ENCODE peak calls at places on chromosome 5, in six cellular contexts. A is HepG2, Z is sigmoid colon, G is stomach, O is breast epithelium, U is prostate gland. L is an unnamed sample.

GRCh38 chr5:177552839-177553455 is 1.4 kb downstream of the FAM193B start:
- DNase-seq in A (peak; percentile 29), Z (no peak), G (no peak), O (no peak), U (no peak), L (peak; percentile 79)

GRCh38 chr5:38433160-38433861 is 123.1 kb downstream of the LIFR start:
- DNase-seq in A (no peak), Z (peak; percentile 74), G (no peak), O (no peak), U (no peak), L (no peak)

GRCh38 chr5:32445831-32446614 is 1.5 kb upstream of the ZFR start:
- DNase-seq in A (no peak), Z (no peak), G (no peak), O (no peak), U (no peak), L (no peak)

GRCh38 chr5:128271859-128272446 is 188.4 kb downstream of the SLC12A2 start:
- DNase-seq in A (no peak), Z (no peak), G (no peak), O (no peak), U (no peak), L (no peak)

GRCh38 chr5:84274585-84275468 is 109.9 kb downstream of the EDIL3 start:
- DNase-seq in A (peak; percentile 9), Z (no peak), G (peak; percentile 26), O (no peak), U (no peak), L (no peak)

GRCh38 chr5:71013575-71013974 is 11.6 kb downstream of the NAIP start:
- DNase-seq in A (no peak), Z (no peak), G (no peak), O (no peak), U (no peak), L (no peak)

GRCh38 chr5:66494437-66494836 is 101.8 kb upstream of the MAST4 start:
- DNase-seq in A (no peak), Z (no peak), G (no peak), O (no peak), U (no peak), L (no peak)

GRCh38 chr5:129945031-129945430 is 40.8 kb downstream of the CHSY3 start:
- DNase-seq in A (no peak), Z (no peak), G (no peak), O (no peak), U (no peak), L (no peak)

GRCh38 chr5:147175516-147176097 is 59.2 kb upstream of the STK32A start:
- DNase-seq in A (peak; percentile 86), Z (no peak), G (no peak), O (no peak), U (no peak), L (no peak)

GRCh38 chr5:34459908-34460307 is 196.2 kb upstream of the RAI14 start:
- DNase-seq in A (no peak), Z (no peak), G (no peak), O (no peak), U (no peak), L (no peak)

GRCh38 chr5:137703565-137703964 is 32.3 kb downstream of the KLHL3 start:
- DNase-seq in A (no peak), Z (no peak), G (no peak), O (no peak), U (no peak), L (no peak)

GRCh38 chr5:40700116-40700822 is 20.6 kb downstream of the PTGER4 start:
- DNase-seq in A (no peak), Z (no peak), G (no peak), O (no peak), U (no peak), L (no peak)

GRCh38 chr5:77358566-77359205 is 133.4 kb downstream of the WDR41 start:
- DNase-seq in A (no peak), Z (no peak), G (no peak), O (no peak), U (no peak), L (no peak)

GRCh38 chr5:1519631-1520141 is 4.1 kb downstream of the LPCAT1 start:
- DNase-seq in A (no peak), Z (peak; percentile 52), G (no peak), O (peak; percentile 22), U (no peak), L (peak; percentile 77)

GRCh38 chr5:1131191-1131621 is 19.3 kb upstream of the SLC12A7 start:
- DNase-seq in A (no peak), Z (no peak), G (peak; percentile 61), O (no peak), U (no peak), L (no peak)

GRCh38 chr5:159459951-159460538 is 129.8 kb upstream of the IL12B start:
- DNase-seq in A (no peak), Z (no peak), G (no peak), O (no peak), U (no peak), L (no peak)

GRCh38 chr5:121189569-121190305 is 661.9 kb upstream of the FTMT start:
- DNase-seq in A (no peak), Z (no peak), G (no peak), O (no peak), U (no peak), L (no peak)

GRCh38 chr5:126446498-126447224 is 23.5 kb downstream of the GRAMD2B start:
- DNase-seq in A (no peak), Z (peak; percentile 21), G (no peak), O (no peak), U (no peak), L (no peak)

GRCh38 chr5:102758576-102758975 is 3.5 kb downstream of the PAM start:
- DNase-seq in A (no peak), Z (no peak), G (no peak), O (no peak), U (no peak), L (no peak)

GRCh38 chr5:105392710-105393149 is 1830.1 kb upstream of the NUDT12 start:
- DNase-seq in A (peak; percentile 70), Z (no peak), G (no peak), O (no peak), U (no peak), L (no peak)

GRCh38 chr5:38845555-38846378 is at the start of gene OSMR:
- DNase-seq in A (peak; percentile 84), Z (peak; percentile 98), G (peak; percentile 79), O (peak; percentile 89), U (peak; percentile 93), L (peak; percentile 90)

GRCh38 chr5:134590992-134591659 is 41.5 kb downstream of the SAR1B start:
- DNase-seq in A (peak; percentile 71), Z (no peak), G (peak; percentile 68), O (no peak), U (no peak), L (no peak)

GRCh38 chr5:43045236-43045635 is 5.1 kb upstream of the ANXA2R start:
- DNase-seq in A (no peak), Z (no peak), G (no peak), O (no peak), U (no peak), L (no peak)

GRCh38 chr5:133381571-133382365 is 230.6 kb downstream of the FSTL4 start:
- DNase-seq in A (no peak), Z (peak; percentile 40), G (peak; percentile 23), O (no peak), U (no peak), L (no peak)

GRCh38 chr5:56019306-56020272 is 24.8 kb upstream of the IL6ST start:
- DNase-seq in A (no peak), Z (no peak), G (no peak), O (no peak), U (no peak), L (no peak)

GRCh38 chr5:10461904-10462542 is 20.3 kb downstream of the ROPN1L start:
- DNase-seq in A (no peak), Z (no peak), G (no peak), O (no peak), U (no peak), L (peak; percentile 29)

GRCh38 chr5:68033961-68034581 is 181.5 kb upstream of the PIK3R1 start:
- DNase-seq in A (no peak), Z (no peak), G (peak; percentile 87), O (no peak), U (peak; percentile 30), L (no peak)

GRCh38 chr5:159310492-159310891 is 19.8 kb downstream of the IL12B start:
- DNase-seq in A (no peak), Z (no peak), G (peak; percentile 63), O (no peak), U (peak; percentile 30), L (peak; percentile 80)

GRCh38 chr5:79791843-79792242 is 102.2 kb downstream of the CMYA5 start:
- DNase-seq in A (no peak), Z (no peak), G (no peak), O (no peak), U (no peak), L (no peak)

GRCh38 chr5:126339215-126339805 is 83.9 kb upstream of the GRAMD2B start:
- DNase-seq in A (peak; percentile 61), Z (no peak), G (no peak), O (no peak), U (peak; percentile 75), L (no peak)

GRCh38 chr5:178590924-178591423 is 781 bp upstream of the COL23A1 start:
- DNase-seq in A (no peak), Z (no peak), G (no peak), O (no peak), U (no peak), L (no peak)

GRCh38 chr5:172454355-172455086 is at the start of gene SH3PXD2B:
- DNase-seq in A (peak; percentile 52), Z (peak; percentile 86), G (peak; percentile 63), O (no peak), U (peak; percentile 39), L (peak; percentile 81)
- TF ChIP-seq POLR2A in A (peak; percentile 66), Z (no peak), G (no peak), O (no peak), U (peak; percentile 19), L (no peak)

GRCh38 chr5:150670275-150670960 is 9.4 kb downstream of the MYOZ3 start:
- DNase-seq in A (no peak), Z (no peak), G (no peak), O (no peak), U (no peak), L (no peak)
- H3K27ac ChIP-seq in A (no peak overlapping the region), Z (no peak overlapping the region), G (no peak overlapping the region), O (no peak overlapping the region), U (no peak overlapping the region), L (no peak overlapping the region)

GRCh38 chr5:139660105-139660915 is 12.2 kb downstream of the CXXC5 start:
- DNase-seq in A (no peak), Z (peak; percentile 92), G (peak; percentile 92), O (peak; percentile 91), U (peak; percentile 87), L (peak; percentile 86)
- TF ChIP-seq POLR2AphosphoS5 in A (no peak), Z (peak; percentile 71), G (peak; percentile 88), O (peak; percentile 63), U (peak; percentile 86), L (peak; percentile 85)

GRCh38 chr5:173453167-173453566 is 125.0 kb upstream of the STC2 start:
- DNase-seq in A (no peak), Z (no peak), G (no peak), O (no peak), U (no peak), L (no peak)

GRCh38 chr5:173456751-173457171 is 128.5 kb upstream of the STC2 start:
- DNase-seq in A (no peak), Z (no peak), G (no peak), O (no peak), U (no peak), L (no peak)

GRCh38 chr5:173455599-173455957 is 127.4 kb upstream of the STC2 start:
- DNase-seq in A (no peak), Z (no peak), G (no peak), O (no peak), U (no peak), L (no peak)

GRCh38 chr5:173454381-173454763 is 126.2 kb upstream of the STC2 start:
- DNase-seq in A (peak; percentile 39), Z (no peak), G (no peak), O (no peak), U (no peak), L (no peak)

GRCh38 chr5:173454764-173455598 is 126.8 kb upstream of the STC2 start:
- DNase-seq in A (peak; percentile 62), Z (peak; percentile 84), G (no peak), O (no peak), U (no peak), L (no peak)
- TF ChIP-seq POLR2A in A (no peak), Z (no peak), G (no peak), O (no peak), U (no peak), L (no peak)

L was measured in spleen.